ENCODE peak calls at places on chromosomes 3 and 15, in nine cellular contexts. S, D, X, A, Y, N, B, U and C are unnamed samples.

GRCh38 chr15:51121631-51122225 is 27.0 kb upstream of the TNFAIP8L3 start:
- DNase-seq in S (no peak), D (no peak), X (no peak), A (no peak), Y (no peak), N (no peak), B (no peak), U (no peak), C (no peak)

GRCh38 chr15:58568157-58568571 is 136.4 kb downstream of the LIPC start:
- DNase-seq in S (no peak), D (no peak), X (no peak), A (no peak), Y (no peak), N (no peak), B (no peak), U (no peak), C (no peak)

GRCh38 chr15:42549052-42549491 is 434 bp downstream of the HAUS2 start:
- DNase-seq in S (no peak), D (no peak), X (no peak), A (peak), Y (peak), N (no peak), B (no peak), U (peak), C (peak)

GRCh38 chr3:47443611-47443995 is 32.1 kb downstream of the SCAP start:
- DNase-seq in S (no peak), D (no peak), X (no peak), A (no peak), Y (no peak), N (no peak), B (no peak), U (no peak), C (no peak)

GRCh38 chr15:51917493-51917892 is 54.1 kb downstream of the LEO1 start:
- DNase-seq in S (no peak), D (no peak), X (peak), A (no peak), Y (peak), N (no peak), B (no peak), U (no peak), C (no peak)

GRCh38 chr3:94173667-94174434 is 111.0 kb downstream of the NSUN3 start:
- DNase-seq in S (no peak), D (no peak), X (no peak), A (peak), Y (no peak), N (no peak), B (no peak), U (no peak), C (no peak)

GRCh38 chr15:43094416-43095039 is 11.3 kb downstream of the UBR1 start:
- DNase-seq in S (no peak), D (no peak), X (no peak), A (no peak), Y (no peak), N (no peak), B (no peak), U (no peak), C (no peak)

GRCh38 chr3:123394391-123395022 is 54.4 kb downstream of the ADCY5 start:
- DNase-seq in S (peak), D (no peak), X (no peak), A (no peak), Y (no peak), N (no peak), B (no peak), U (no peak), C (no peak)

GRCh38 chr15:66167854-66168253 is 85.7 kb downstream of the MEGF11 start:
- DNase-seq in S (no peak), D (no peak), X (no peak), A (no peak), Y (no peak), N (no peak), B (no peak), U (no peak), C (no peak)

GRCh38 chr3:150457996-150458395 is 49.9 kb downstream of the TSC22D2 start:
- DNase-seq in S (no peak), D (no peak), X (no peak), A (no peak), Y (no peak), N (no peak), B (no peak), U (no peak), C (no peak)

GRCh38 chr15:64521726-64522164 is 61.4 kb downstream of the ZNF609 start:
- DNase-seq in S (no peak), D (no peak), X (no peak), A (peak), Y (no peak), N (peak), B (peak), U (no peak), C (no peak)

GRCh38 chr3:71317749-71318458 is 265.6 kb downstream of the FOXP1 start:
- DNase-seq in S (no peak), D (no peak), X (no peak), A (no peak), Y (no peak), N (no peak), B (no peak), U (no peak), C (no peak)

GRCh38 chr15:37038036-37038715 is 62.2 kb downstream of the MEIS2 start:
- DNase-seq in S (no peak), D (no peak), X (no peak), A (no peak), Y (no peak), N (no peak), B (no peak), U (no peak), C (no peak)

GRCh38 chr3:172707967-172708366 is 2.9 kb downstream of the NCEH1 start:
- DNase-seq in S (no peak), D (no peak), X (no peak), A (peak), Y (no peak), N (no peak), B (no peak), U (no peak), C (no peak)

GRCh38 chr3:108208831-108209230 is 13.4 kb downstream of the IFT57 start:
- DNase-seq in S (no peak), D (no peak), X (no peak), A (no peak), Y (no peak), N (no peak), B (no peak), U (no peak), C (no peak)

GRCh38 chr3:49500408-49501257 is 30.6 kb downstream of the DAG1 start:
- DNase-seq in S (peak), D (no peak), X (no peak), A (peak), Y (peak), N (peak), B (no peak), U (no peak), C (no peak)

GRCh38 chr3:132231633-132232032 is 85.6 kb upstream of the ACP3 start:
- DNase-seq in S (no peak), D (no peak), X (no peak), A (peak), Y (no peak), N (peak), B (no peak), U (no peak), C (peak)

GRCh38 chr15:85421116-85421925 is 40.9 kb downstream of the AKAP13 start:
- DNase-seq in S (no peak), D (no peak), X (no peak), A (no peak), Y (no peak), N (no peak), B (no peak), U (no peak), C (no peak)

GRCh38 chr3:156151824-156152428 is 31.5 kb downstream of the KCNAB1 start:
- DNase-seq in S (peak), D (no peak), X (peak), A (peak), Y (peak), N (peak), B (peak), U (no peak), C (no peak)

GRCh38 chr15:97904196-97904572 is 56.3 kb upstream of the ARRDC4 start:
- DNase-seq in S (peak), D (no peak), X (peak), A (peak), Y (peak), N (peak), B (peak), U (peak), C (peak)